ENCODE peak calls at places on chromosomes 11 and 22, in four cellular contexts. G is body of pancreas, E is ovary, V is fibroblast of lung. O is an unnamed sample.

GRCh38 chr11:120964857-120965256 is 59.0 kb upstream of the TBCEL start:
- DNase-seq in G (no peak), E (no peak), V (peak), O (no peak)

GRCh38 chr11:20451568-20451967 is 64.1 kb downstream of the PRMT3 start:
- DNase-seq in G (no peak), E (no peak), V (no peak), O (no peak)

GRCh38 chr11:120878781-120879180 is 145.1 kb upstream of the TBCEL start:
- DNase-seq in G (no peak), E (no peak), V (no peak), O (no peak)

GRCh38 chr11:16406226-16406625 is 49.9 kb upstream of the SOX6 start:
- DNase-seq in G (no peak), E (no peak), V (peak), O (no peak)

GRCh38 chr11:120400564-120401364 is 64.6 kb downstream of the ARHGEF12 start:
- DNase-seq in G (peak), E (no peak), V (peak), O (no peak)

GRCh38 chr22:48702573-48703264 is 1125.0 kb downstream of the BRD1 start:
- DNase-seq in G (peak), E (no peak), V (no peak), O (no peak)

GRCh38 chr11:119785131-119785530 is 56.1 kb upstream of the NECTIN1 start:
- DNase-seq in G (no peak), E (no peak), V (no peak), O (no peak)

GRCh38 chr11:69799582-69799981 is 19.6 kb downstream of the FGF3 start:
- DNase-seq in G (no peak), E (no peak), V (peak), O (no peak)

GRCh38 chr11:110409174-110409573 is 20.6 kb upstream of the FDX1 start:
- DNase-seq in G (no peak), E (no peak), V (peak), O (no peak)

GRCh38 chr22:37240240-37240940 is 3.7 kb downstream of the RAC2 start:
- DNase-seq in G (no peak), E (no peak), V (no peak), O (no peak)

GRCh38 chr11:70073188-70073817 is 4.8 kb upstream of the ANO1 start:
- DNase-seq in G (no peak), E (no peak), V (peak), O (no peak)

GRCh38 chr11:114524122-114524521 is 35.6 kb downstream of the NXPE1 start:
- DNase-seq in G (no peak), E (no peak), V (no peak), O (no peak)

GRCh38 chr22:29108137-29108536 is 35.3 kb downstream of the KREMEN1 start:
- DNase-seq in G (no peak), E (no peak), V (no peak), O (no peak)

GRCh38 chr22:24138649-24139420 is 42.5 kb upstream of the SUSD2 start:
- DNase-seq in G (no peak), E (no peak), V (no peak), O (no peak)

GRCh38 chr11:124839051-124839971 is 25.9 kb upstream of the ROBO3 start:
- DNase-seq in G (no peak), E (peak), V (no peak), O (no peak)

GRCh38 chr11:124839972-124840621 is 25.1 kb upstream of the ROBO3 start:
- DNase-seq in G (no peak), E (no peak), V (no peak), O (no peak)

GRCh38 chr11:124835918-124836317 is 29.3 kb upstream of the ROBO3 start:
- DNase-seq in G (no peak), E (no peak), V (no peak), O (no peak)

GRCh38 chr11:124834526-124835190 is 30.6 kb upstream of the ROBO3 start:
- DNase-seq in G (no peak), E (no peak), V (no peak), O (no peak)

DNA sequence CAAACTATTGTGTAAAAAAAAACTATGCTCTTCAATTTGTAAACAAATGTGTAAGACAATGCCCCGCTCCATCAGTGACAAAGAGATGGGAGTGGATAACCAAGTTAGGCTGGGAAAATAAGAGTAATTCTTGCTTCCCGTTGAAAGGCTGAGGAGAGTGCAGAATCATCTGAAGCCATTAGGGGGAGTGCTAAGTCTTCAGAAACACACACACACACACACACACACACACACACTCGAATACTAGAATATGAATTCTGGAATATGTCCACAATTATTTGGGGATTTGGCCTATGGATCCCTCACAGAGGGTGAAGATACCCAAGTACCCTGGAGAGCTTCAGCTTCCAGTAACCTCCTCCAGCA is 27.8 kb upstream of the ROBO3 start:
- DNase-seq in G (peak), E (no peak), V (peak), O (no peak)
- TF ChIP-seq CTCF in G (no peak), E (no peak), V (peak), O (no peak)

DNA sequence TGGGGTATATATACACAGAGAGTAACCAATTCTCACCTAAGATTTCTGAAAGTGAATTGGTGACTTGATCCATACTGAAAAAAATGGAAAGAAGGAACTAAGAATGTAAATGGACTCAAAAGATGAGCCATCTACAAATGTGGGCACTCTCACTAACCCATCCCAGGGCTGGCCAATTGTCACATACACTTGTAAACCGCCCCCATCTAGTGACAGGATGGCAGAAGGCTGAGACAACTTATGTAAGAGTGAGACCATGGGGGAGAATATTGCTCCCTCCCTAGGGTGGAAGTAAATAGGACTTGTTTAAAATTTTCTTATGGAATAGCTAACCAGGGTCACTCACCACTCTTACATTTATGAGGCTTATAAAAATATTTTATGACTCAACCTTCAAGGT is 377.1 kb upstream of the ISX start:
- DNase-seq in G (no peak), E (no peak), V (no peak), O (no peak)
- TF ChIP-seq CTCF in G (no peak), E (no peak), V (no peak), O (no peak)

DNA sequence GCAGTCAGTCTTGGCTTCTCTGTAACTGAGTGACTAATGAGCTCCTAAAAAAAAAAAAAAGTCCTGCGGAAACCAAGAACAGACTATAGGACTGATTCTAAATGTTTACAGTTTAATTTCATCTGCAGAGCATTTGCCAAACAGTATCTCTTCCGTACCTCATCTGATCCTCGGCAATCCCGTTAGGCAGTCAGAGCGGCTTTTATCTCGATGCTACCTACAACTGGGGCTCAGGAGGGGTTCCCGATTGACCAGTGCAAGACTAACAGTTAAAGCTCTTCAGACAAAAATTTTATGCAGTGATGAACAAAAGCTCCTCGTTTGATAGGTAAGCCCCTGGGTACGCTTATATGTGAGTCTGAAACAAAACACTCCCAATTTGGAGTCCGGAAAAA is 628 bp downstream of the KIF18A start:
- DNase-seq in G (no peak), E (no peak), V (no peak), O (no peak)
- TF ChIP-seq CTCF in G (no peak), E (no peak), V (no peak), O (no peak)

GRCh38 chr11:35964846-35965245 is 21.0 kb downstream of the LDLRAD3 start:
- DNase-seq in G (no peak), E (no peak), V (no peak), O (no peak)

GRCh38 chr11:35962373-35963138 is 18.7 kb downstream of the LDLRAD3 start:
- DNase-seq in G (no peak), E (no peak), V (peak), O (no peak)

GRCh38 chr11:35967042-35967441 is 23.2 kb downstream of the LDLRAD3 start:
- DNase-seq in G (no peak), E (no peak), V (no peak), O (no peak)

GRCh38 chr11:35968386-35969088 is 24.7 kb downstream of the LDLRAD3 start:
- DNase-seq in G (no peak), E (no peak), V (no peak), O (no peak)

GRCh38 chr11:35963911-35964310 is 20.0 kb downstream of the LDLRAD3 start:
- DNase-seq in G (no peak), E (no peak), V (no peak), O (no peak)
- TF ChIP-seq CTCF in G (no peak), E (no peak), V (no peak), O (no peak)

DNA sequence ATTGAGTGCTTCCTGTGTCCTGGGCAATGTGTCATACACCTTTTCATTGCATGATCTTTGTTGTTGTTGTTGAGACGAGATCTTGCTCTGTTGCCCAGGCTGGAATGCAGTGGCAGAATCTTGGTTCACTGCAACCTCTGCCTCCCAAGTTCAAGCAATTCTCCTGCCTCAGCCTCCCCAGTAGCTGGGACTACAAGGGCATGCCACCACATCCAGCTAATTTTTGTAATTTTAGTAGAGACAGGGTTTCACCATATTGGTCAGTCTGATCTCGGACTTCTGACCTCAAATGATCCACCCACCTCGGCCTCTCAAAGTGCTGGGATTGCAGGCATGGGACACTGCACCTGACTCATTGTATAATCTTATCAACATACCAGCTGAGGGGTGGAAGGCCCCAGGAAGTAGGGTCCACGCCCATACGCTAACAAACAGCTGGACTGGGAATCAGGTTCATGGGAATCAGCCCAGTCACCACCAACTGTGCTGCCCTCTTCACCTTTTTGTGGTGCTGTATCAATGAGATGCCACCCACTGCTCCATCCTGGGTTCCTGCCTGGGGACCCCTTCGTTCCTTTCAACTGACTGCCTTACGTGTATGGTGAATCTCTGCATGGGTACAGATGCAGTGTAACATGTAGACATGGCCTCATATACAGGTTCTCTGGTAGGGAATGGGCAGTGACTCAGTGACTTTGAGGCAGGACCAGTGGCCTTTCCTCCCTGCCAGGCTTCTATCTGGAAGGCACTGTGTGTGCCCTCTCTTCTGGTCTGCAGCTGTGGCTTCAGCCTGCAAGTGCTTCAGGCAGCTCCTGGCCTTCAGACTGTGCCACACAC is 32.6 kb upstream of the YWHAH start:
- DNase-seq in G (no peak), E (no peak), V (no peak), O (no peak)
- TF ChIP-seq CTCF in G (no peak), E (no peak), V (no peak), O (no peak)

GRCh38 chr11:45212566-45213315 is 66.3 kb downstream of the PRDM11 start:
- DNase-seq in G (no peak), E (no peak), V (no peak), O (no peak)
- TF ChIP-seq CTCF in G (no peak), E (no peak), V (no peak), O (no peak)

DNA sequence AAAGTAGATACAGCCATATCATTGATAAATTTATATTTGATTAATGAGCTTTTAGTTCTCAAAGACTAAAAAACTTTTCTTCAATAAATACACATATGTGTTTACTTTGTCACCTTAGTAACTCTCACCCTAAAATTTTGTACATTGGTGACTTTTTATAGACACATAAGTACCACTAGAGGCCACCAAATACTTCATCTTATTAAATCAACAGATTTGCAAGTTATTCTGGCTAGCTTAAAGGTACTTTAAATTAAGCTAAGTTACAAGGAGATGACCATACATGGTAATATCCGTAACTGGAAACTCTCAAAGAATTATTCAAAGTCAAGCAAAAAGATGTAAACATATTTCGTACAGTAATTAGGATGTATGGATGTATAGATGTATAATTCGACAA is 112.2 kb downstream of the SBF2 start:
- DNase-seq in G (no peak), E (no peak), V (peak), O (no peak)
- TF ChIP-seq CTCF in G (no peak), E (no peak), V (no peak), O (no peak)

DNA sequence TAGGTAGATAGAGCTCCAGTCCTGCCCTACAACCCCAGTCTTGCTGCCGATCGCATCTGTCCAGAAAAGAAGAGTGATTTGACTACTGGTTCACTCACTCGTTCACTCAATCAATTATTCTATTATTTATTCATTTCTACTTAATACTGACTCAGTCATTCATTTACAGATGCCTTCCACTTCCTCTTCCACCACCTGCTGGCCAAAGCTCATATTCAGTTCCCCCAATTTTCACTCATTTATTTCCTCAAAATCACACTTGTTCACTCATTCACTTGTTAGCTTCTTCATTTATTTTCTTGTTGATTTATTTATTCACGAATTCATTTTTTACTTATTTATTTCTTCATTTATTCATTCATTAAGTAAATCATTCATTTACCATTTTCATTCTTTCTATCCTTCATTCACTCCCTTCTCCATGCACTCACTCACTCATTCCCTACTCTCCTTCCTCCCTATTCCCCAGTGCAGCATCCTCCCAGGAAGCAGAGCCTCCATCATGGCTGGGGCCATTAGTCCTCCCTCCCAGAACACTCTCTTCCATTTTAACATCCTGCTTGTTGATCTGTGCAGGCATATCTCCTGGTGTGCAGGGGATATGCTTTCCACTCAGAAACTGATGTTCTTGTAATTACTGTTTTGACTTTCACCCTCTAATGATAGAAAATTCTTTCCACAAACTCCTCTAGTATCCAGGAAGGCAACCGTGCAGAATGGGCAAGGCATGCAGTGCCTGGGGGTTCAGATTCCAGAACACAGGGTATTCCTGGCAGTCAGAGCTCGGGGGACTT is 281.0 kb downstream of the TENM4 start:
- DNase-seq in G (no peak), E (no peak), V (no peak), O (no peak)
- TF ChIP-seq CTCF in G (peak), E (no peak), V (peak), O (no peak)

DNA sequence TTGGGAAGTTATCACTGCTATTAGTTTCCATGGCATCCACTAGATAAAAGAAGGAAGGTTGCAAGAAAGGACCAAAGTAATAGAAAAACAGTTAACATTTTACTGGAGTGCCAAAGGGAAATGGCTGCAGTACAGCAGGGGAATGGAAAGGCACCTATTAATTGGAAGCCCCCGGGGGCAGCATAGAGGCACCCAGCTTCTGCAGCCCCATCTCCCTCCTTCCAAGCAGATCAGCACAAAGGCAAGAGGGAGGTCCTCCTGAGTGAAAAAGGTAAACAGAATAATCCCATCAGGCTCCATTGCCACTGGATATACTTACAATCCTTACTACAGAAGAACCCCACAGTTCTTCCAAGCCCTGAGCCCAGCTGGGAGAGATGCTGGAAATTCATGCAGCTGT is 887.1 kb downstream of the DLG2 start:
- DNase-seq in G (no peak), E (no peak), V (no peak), O (no peak)
- TF ChIP-seq CTCF in G (no peak), E (no peak), V (no peak), O (no peak)

GRCh38 chr11:57781529-57781943 is 19.9 kb downstream of the CTNND1 start:
- DNase-seq in G (peak), E (no peak), V (no peak), O (no peak)

GRCh38 chr11:57776577-57776976 is 15.0 kb downstream of the CTNND1 start:
- DNase-seq in G (no peak), E (no peak), V (no peak), O (no peak)

GRCh38 chr11:57777969-57778317 is 16.3 kb downstream of the CTNND1 start:
- DNase-seq in G (peak), E (no peak), V (no peak), O (no peak)

GRCh38 chr11:57778318-57779037 is 16.9 kb downstream of the CTNND1 start:
- DNase-seq in G (peak), E (peak), V (peak), O (peak)

GRCh38 chr11:57779275-57779674 is 17.7 kb downstream of the CTNND1 start:
- DNase-seq in G (peak), E (no peak), V (no peak), O (no peak)
- TF ChIP-seq CTCF in G (no peak), E (no peak), V (no peak), O (no peak)

O was measured in vagina.